ENCODE peak calls at places on chromosome 16, in four cellular contexts. One of them, this sample, is unnamed.

GRCh38 chr16:14489460-14489859 is 140.6 kb downstream of the PARN start:
- DNase-seq in lower lobe of right lung: no peak
- DNase-seq in CD4-positive, CD25-positive, alpha-beta regulatory T cell: no peak
- DNase-seq in naive thymus-derived CD4-positive, alpha-beta T cell: peak; percentile 8
- DNase-seq in this sample: no peak

GRCh38 chr16:23711785-23712184 is 1.2 kb downstream of the ERN2 start:
- DNase-seq in CD4-positive, CD25-positive, alpha-beta regulatory T cell: no peak
- DNase-seq in naive thymus-derived CD4-positive, alpha-beta T cell: no peak
- DNase-seq in lower lobe of right lung: no peak
- DNase-seq in this sample: no peak

GRCh38 chr16:7405166-7405565 is 72.5 kb downstream of the RBFOX1 start:
- DNase-seq in lower lobe of right lung: peak; percentile 80
- DNase-seq in CD4-positive, CD25-positive, alpha-beta regulatory T cell: no peak
- DNase-seq in naive thymus-derived CD4-positive, alpha-beta T cell: no peak
- DNase-seq in this sample: no peak

GRCh38 chr16:79898703-79899102 is 298.2 kb upstream of the MAF start:
- DNase-seq in lower lobe of right lung: no peak
- DNase-seq in CD4-positive, CD25-positive, alpha-beta regulatory T cell: no peak
- DNase-seq in naive thymus-derived CD4-positive, alpha-beta T cell: no peak
- DNase-seq in this sample: no peak

GRCh38 chr16:726438-727290 is at the start of the genes CCDC78 and HAGHL:
- DNase-seq in naive thymus-derived CD4-positive, alpha-beta T cell: no peak
- DNase-seq in CD4-positive, CD25-positive, alpha-beta regulatory T cell: peak; percentile 59
- DNase-seq in lower lobe of right lung: peak; percentile 75
- DNase-seq in this sample: peak; percentile 57

GRCh38 chr16:84874004-84874435 is 54.2 kb downstream of the CRISPLD2 start:
- DNase-seq in CD4-positive, CD25-positive, alpha-beta regulatory T cell: no peak
- DNase-seq in lower lobe of right lung: no peak
- DNase-seq in naive thymus-derived CD4-positive, alpha-beta T cell: no peak
- DNase-seq in this sample: no peak

GRCh38 chr16:3587547-3588110 is 10.4 kb upstream of the NLRC3 start:
- DNase-seq in CD4-positive, CD25-positive, alpha-beta regulatory T cell: no peak
- DNase-seq in lower lobe of right lung: peak; percentile 33
- DNase-seq in naive thymus-derived CD4-positive, alpha-beta T cell: no peak
- DNase-seq in this sample: no peak

GRCh38 chr16:30934827-30935557 is 11.6 kb downstream of the FBXL19 start:
- DNase-seq in CD4-positive, CD25-positive, alpha-beta regulatory T cell: no peak
- DNase-seq in naive thymus-derived CD4-positive, alpha-beta T cell: no peak
- DNase-seq in lower lobe of right lung: peak; percentile 69
- DNase-seq in this sample: no peak

GRCh38 chr16:30183961-30184429 is 593 bp downstream of the CORO1A start:
- DNase-seq in naive thymus-derived CD4-positive, alpha-beta T cell: peak; percentile 88
- DNase-seq in lower lobe of right lung: peak; percentile 63
- DNase-seq in CD4-positive, CD25-positive, alpha-beta regulatory T cell: peak; percentile 92
- DNase-seq in this sample: peak; percentile 93

GRCh38 chr16:85129846-85130706 is 17.8 kb upstream of the CIBAR2 start:
- DNase-seq in CD4-positive, CD25-positive, alpha-beta regulatory T cell: no peak
- DNase-seq in naive thymus-derived CD4-positive, alpha-beta T cell: no peak
- DNase-seq in lower lobe of right lung: no peak
- DNase-seq in this sample: no peak

GRCh38 chr16:79299154-79299799 is 301.3 kb downstream of the MAF start:
- DNase-seq in lower lobe of right lung: no peak
- DNase-seq in naive thymus-derived CD4-positive, alpha-beta T cell: no peak
- DNase-seq in CD4-positive, CD25-positive, alpha-beta regulatory T cell: no peak
- DNase-seq in this sample: no peak

GRCh38 chr16:72974142-72974769 is 73.7 kb downstream of the ZFHX3 start:
- DNase-seq in CD4-positive, CD25-positive, alpha-beta regulatory T cell: no peak
- DNase-seq in naive thymus-derived CD4-positive, alpha-beta T cell: no peak
- DNase-seq in lower lobe of right lung: no peak
- DNase-seq in this sample: no peak

GRCh38 chr16:89191033-89191900 is 9.1 kb downstream of the SLC22A31 start:
- DNase-seq in CD4-positive, CD25-positive, alpha-beta regulatory T cell: no peak
- DNase-seq in lower lobe of right lung: peak; percentile 52
- DNase-seq in naive thymus-derived CD4-positive, alpha-beta T cell: no peak
- DNase-seq in this sample: no peak

GRCh38 chr16:23554536-23554935 is 2.6 kb downstream of the EARS2 start:
- DNase-seq in lower lobe of right lung: peak; percentile 14
- DNase-seq in naive thymus-derived CD4-positive, alpha-beta T cell: no peak
- DNase-seq in CD4-positive, CD25-positive, alpha-beta regulatory T cell: no peak
- DNase-seq in this sample: no peak

GRCh38 chr16:77877712-77878111 is 89.3 kb downstream of the VAT1L start:
- DNase-seq in naive thymus-derived CD4-positive, alpha-beta T cell: no peak
- DNase-seq in CD4-positive, CD25-positive, alpha-beta regulatory T cell: no peak
- DNase-seq in lower lobe of right lung: no peak
- DNase-seq in this sample: no peak

GRCh38 chr16:58670946-58671583 is 13.5 kb downstream of the SLC38A7 start:
- DNase-seq in lower lobe of right lung: no peak
- DNase-seq in naive thymus-derived CD4-positive, alpha-beta T cell: no peak
- DNase-seq in CD4-positive, CD25-positive, alpha-beta regulatory T cell: no peak
- DNase-seq in this sample: no peak

GRCh38 chr16:15701975-15702970 is 52.2 kb downstream of the NDE1 start:
- DNase-seq in lower lobe of right lung: no peak
- DNase-seq in CD4-positive, CD25-positive, alpha-beta regulatory T cell: no peak
- DNase-seq in naive thymus-derived CD4-positive, alpha-beta T cell: no peak
- DNase-seq in this sample: no peak

GRCh38 chr16:89599451-89599858 is 14.0 kb upstream of the DPEP1 start:
- DNase-seq in lower lobe of right lung: no peak
- DNase-seq in CD4-positive, CD25-positive, alpha-beta regulatory T cell: no peak
- DNase-seq in naive thymus-derived CD4-positive, alpha-beta T cell: no peak
- DNase-seq in this sample: no peak

GRCh38 chr16:50166511-50167500 is 13.7 kb downstream of the TENT4B start:
- DNase-seq in naive thymus-derived CD4-positive, alpha-beta T cell: no peak
- DNase-seq in CD4-positive, CD25-positive, alpha-beta regulatory T cell: no peak
- DNase-seq in lower lobe of right lung: no peak
- DNase-seq in this sample: no peak

GRCh38 chr16:88969361-88969831 is 7.6 kb downstream of the CBFA2T3 start:
- DNase-seq in naive thymus-derived CD4-positive, alpha-beta T cell: no peak
- DNase-seq in CD4-positive, CD25-positive, alpha-beta regulatory T cell: no peak
- DNase-seq in lower lobe of right lung: peak; percentile 41
- DNase-seq in this sample: no peak

GRCh38 chr16:784431-784830 is 3.8 kb downstream of the RPUSD1 start:
- DNase-seq in naive thymus-derived CD4-positive, alpha-beta T cell: no peak
- DNase-seq in CD4-positive, CD25-positive, alpha-beta regulatory T cell: no peak
- DNase-seq in lower lobe of right lung: no peak
- DNase-seq in this sample: no peak

GRCh38 chr16:26019885-26020284 is 328.1 kb downstream of the HS3ST4 start:
- DNase-seq in naive thymus-derived CD4-positive, alpha-beta T cell: no peak
- DNase-seq in lower lobe of right lung: no peak
- DNase-seq in CD4-positive, CD25-positive, alpha-beta regulatory T cell: no peak
- DNase-seq in this sample: no peak

GRCh38 chr16:47731252-47731651 is 270.1 kb downstream of the PHKB start:
- DNase-seq in naive thymus-derived CD4-positive, alpha-beta T cell: no peak
- DNase-seq in CD4-positive, CD25-positive, alpha-beta regulatory T cell: no peak
- DNase-seq in lower lobe of right lung: no peak
- DNase-seq in this sample: no peak

GRCh38 chr16:78605548-78606097 is 506.2 kb downstream of the WWOX start:
- DNase-seq in naive thymus-derived CD4-positive, alpha-beta T cell: no peak
- DNase-seq in lower lobe of right lung: no peak
- DNase-seq in CD4-positive, CD25-positive, alpha-beta regulatory T cell: no peak
- DNase-seq in this sample: no peak

GRCh38 chr16:11639925-11640899 is 28.0 kb upstream of the SNN start:
- DNase-seq in CD4-positive, CD25-positive, alpha-beta regulatory T cell: no peak
- DNase-seq in lower lobe of right lung: peak; percentile 89
- DNase-seq in naive thymus-derived CD4-positive, alpha-beta T cell: no peak
- DNase-seq in this sample: no peak

GRCh38 chr16:27226476-27226875 is 23.1 kb downstream of the KDM8 start:
- DNase-seq in CD4-positive, CD25-positive, alpha-beta regulatory T cell: no peak
- DNase-seq in naive thymus-derived CD4-positive, alpha-beta T cell: no peak
- DNase-seq in lower lobe of right lung: peak; percentile 44
- DNase-seq in this sample: no peak

GRCh38 chr16:25135239-25135878 is 23.8 kb downstream of the LCMT1 start:
- DNase-seq in naive thymus-derived CD4-positive, alpha-beta T cell: no peak
- DNase-seq in lower lobe of right lung: no peak
- DNase-seq in CD4-positive, CD25-positive, alpha-beta regulatory T cell: no peak
- DNase-seq in this sample: no peak

GRCh38 chr16:54964239-54964638 is 33.6 kb downstream of the IRX5 start:
- DNase-seq in CD4-positive, CD25-positive, alpha-beta regulatory T cell: no peak
- DNase-seq in lower lobe of right lung: no peak
- DNase-seq in naive thymus-derived CD4-positive, alpha-beta T cell: no peak
- DNase-seq in this sample: no peak

DNA sequence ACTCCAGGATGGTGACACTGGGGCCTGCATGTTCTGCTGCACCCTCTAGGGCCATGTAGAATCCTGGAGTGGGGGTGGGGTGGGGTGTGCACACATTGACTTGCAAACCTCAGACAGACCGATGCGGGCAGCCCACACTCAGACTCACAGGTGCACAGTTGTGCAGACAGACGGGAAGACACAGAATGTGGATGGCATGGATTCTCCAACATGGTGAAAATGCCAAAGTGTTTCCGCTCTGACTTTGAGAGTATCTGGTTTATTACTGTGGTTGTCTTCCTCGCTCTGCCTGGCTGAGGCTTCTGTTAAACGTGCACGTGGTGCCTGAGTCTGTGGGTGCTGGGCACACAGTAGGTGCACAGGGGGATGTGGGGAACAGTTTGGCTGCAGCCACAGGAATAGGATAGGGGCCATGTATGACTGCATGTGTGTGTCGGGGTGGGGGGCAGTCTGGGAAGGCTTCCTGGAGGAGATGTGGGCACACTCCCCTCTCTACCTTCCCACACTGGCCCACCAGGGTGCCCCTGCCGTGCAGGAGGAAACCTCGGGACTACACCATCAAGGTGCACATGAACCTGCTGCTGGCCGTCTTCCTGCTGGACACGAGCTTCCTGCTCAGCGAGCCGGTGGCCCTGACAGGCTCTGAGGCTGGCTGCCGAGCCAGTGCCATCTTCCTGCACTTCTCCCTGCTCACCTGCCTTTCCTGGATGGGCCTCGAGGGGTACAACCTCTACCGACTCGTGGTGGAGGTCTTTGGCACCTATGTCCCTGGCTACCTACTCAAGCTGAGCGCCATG is 9.0 kb upstream of the ADGRG3 start:
- DNase-seq in CD4-positive, CD25-positive, alpha-beta regulatory T cell: no peak
- DNase-seq in lower lobe of right lung: no peak
- DNase-seq in naive thymus-derived CD4-positive, alpha-beta T cell: no peak
- DNase-seq in this sample: no peak
- H3K36me3 ChIP-seq in CD4-positive, CD25-positive, alpha-beta regulatory T cell: no peaks in the 10 kb centered on the region
- H3K36me3 ChIP-seq in lower lobe of right lung: peaks cover 67% of the 10 kb centered on the region
- H3K36me3 ChIP-seq in naive thymus-derived CD4-positive, alpha-beta T cell: no peaks in the 10 kb centered on the region
- H3K36me3 ChIP-seq in this sample: no peaks in the 10 kb centered on the region

GRCh38 chr16:75045424-75045823 is 46.6 kb downstream of the ZNRF1 start:
- DNase-seq in lower lobe of right lung: no peak
- DNase-seq in CD4-positive, CD25-positive, alpha-beta regulatory T cell: no peak
- DNase-seq in naive thymus-derived CD4-positive, alpha-beta T cell: no peak
- DNase-seq in this sample: no peak
- H3K27ac ChIP-seq in lower lobe of right lung: peak overlapping the region; percentile 18
- H3K27ac ChIP-seq in CD4-positive, CD25-positive, alpha-beta regulatory T cell: no peak overlapping the region
- H3K27ac ChIP-seq in naive thymus-derived CD4-positive, alpha-beta T cell: no peak overlapping the region
- H3K27ac ChIP-seq in this sample: no peak overlapping the region

DNA sequence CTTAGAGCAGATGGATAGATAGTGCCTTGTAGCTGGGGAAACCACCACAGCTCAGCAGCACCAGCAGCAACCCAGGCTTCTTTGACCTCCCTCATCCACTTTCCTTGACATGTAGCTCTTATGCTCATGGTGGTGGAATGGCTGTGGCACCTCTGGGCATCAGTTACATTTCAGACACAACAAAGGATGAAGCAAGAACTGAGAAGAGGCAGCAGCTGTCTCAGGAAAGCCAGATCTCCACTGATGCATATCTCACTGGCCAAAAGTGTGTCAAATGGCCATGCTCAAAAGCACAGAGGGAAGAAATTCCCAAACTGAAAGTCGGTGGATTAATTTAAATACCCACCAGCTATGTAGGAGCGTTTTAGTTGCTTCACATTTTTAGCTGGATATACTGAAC is 671.4 kb upstream of the SALL1 start:
- DNase-seq in CD4-positive, CD25-positive, alpha-beta regulatory T cell: no peak
- DNase-seq in naive thymus-derived CD4-positive, alpha-beta T cell: no peak
- DNase-seq in lower lobe of right lung: no peak
- DNase-seq in this sample: no peak
- H3K36me3 ChIP-seq in CD4-positive, CD25-positive, alpha-beta regulatory T cell: no peaks in the 10 kb centered on the region
- H3K36me3 ChIP-seq in naive thymus-derived CD4-positive, alpha-beta T cell: no peaks in the 10 kb centered on the region
- H3K36me3 ChIP-seq in lower lobe of right lung: no peaks in the 10 kb centered on the region
- H3K36me3 ChIP-seq in this sample: no peaks in the 10 kb centered on the region

GRCh38 chr16:2340564-2341455 is at the start of gene ABCA3:
- DNase-seq in CD4-positive, CD25-positive, alpha-beta regulatory T cell: peak; percentile 91
- DNase-seq in naive thymus-derived CD4-positive, alpha-beta T cell: peak; percentile 96
- DNase-seq in lower lobe of right lung: peak; percentile 94
- DNase-seq in this sample: peak; percentile 85
- H3K27ac ChIP-seq in CD4-positive, CD25-positive, alpha-beta regulatory T cell: no peak within 1 kb of the TSS
- H3K27ac ChIP-seq in naive thymus-derived CD4-positive, alpha-beta T cell: peak within 1 kb of the TSS; percentile 15
- H3K27ac ChIP-seq in lower lobe of right lung: peak within 1 kb of the TSS; percentile 81
- H3K27ac ChIP-seq in this sample: no peak within 1 kb of the TSS

GRCh38 chr16:87333581-87334331 is 16.6 kb upstream of the C16orf95 start:
- DNase-seq in naive thymus-derived CD4-positive, alpha-beta T cell: no peak
- DNase-seq in lower lobe of right lung: no peak
- DNase-seq in CD4-positive, CD25-positive, alpha-beta regulatory T cell: no peak
- DNase-seq in this sample: no peak

GRCh38 chr16:87335968-87336849 is 19.0 kb upstream of the C16orf95 start:
- DNase-seq in lower lobe of right lung: no peak
- DNase-seq in naive thymus-derived CD4-positive, alpha-beta T cell: no peak
- DNase-seq in CD4-positive, CD25-positive, alpha-beta regulatory T cell: no peak
- DNase-seq in this sample: no peak

GRCh38 chr16:87336850-87337240 is 19.7 kb upstream of the C16orf95 start:
- DNase-seq in naive thymus-derived CD4-positive, alpha-beta T cell: no peak
- DNase-seq in CD4-positive, CD25-positive, alpha-beta regulatory T cell: no peak
- DNase-seq in lower lobe of right lung: no peak
- DNase-seq in this sample: no peak

GRCh38 chr16:87334611-87335305 is 17.6 kb upstream of the C16orf95 start:
- DNase-seq in lower lobe of right lung: no peak
- DNase-seq in naive thymus-derived CD4-positive, alpha-beta T cell: no peak
- DNase-seq in CD4-positive, CD25-positive, alpha-beta regulatory T cell: no peak
- DNase-seq in this sample: no peak

GRCh38 chr16:87335306-87335967 is 18.2 kb upstream of the C16orf95 start:
- DNase-seq in naive thymus-derived CD4-positive, alpha-beta T cell: no peak
- DNase-seq in CD4-positive, CD25-positive, alpha-beta regulatory T cell: no peak
- DNase-seq in lower lobe of right lung: no peak
- DNase-seq in this sample: no peak
- H3K36me3 ChIP-seq in naive thymus-derived CD4-positive, alpha-beta T cell: peaks cover 10% of the 10 kb centered on the region
- H3K36me3 ChIP-seq in CD4-positive, CD25-positive, alpha-beta regulatory T cell: peaks cover 36% of the 10 kb centered on the region
- H3K36me3 ChIP-seq in lower lobe of right lung: peaks cover 84% of the 10 kb centered on the region
- H3K36me3 ChIP-seq in this sample: peaks cover 36% of the 10 kb centered on the region

GRCh38 chr16:70721202-70721963 is 35.5 kb upstream of the MTSS2 start:
- DNase-seq in naive thymus-derived CD4-positive, alpha-beta T cell: no peak
- DNase-seq in lower lobe of right lung: no peak
- DNase-seq in CD4-positive, CD25-positive, alpha-beta regulatory T cell: no peak
- DNase-seq in this sample: no peak
- H3K27ac ChIP-seq in naive thymus-derived CD4-positive, alpha-beta T cell: no peak overlapping the region
- H3K27ac ChIP-seq in lower lobe of right lung: no peak overlapping the region
- H3K27ac ChIP-seq in CD4-positive, CD25-positive, alpha-beta regulatory T cell: no peak overlapping the region
- H3K27ac ChIP-seq in this sample: no peak overlapping the region

GRCh38 chr16:67234180-67234597 is 7.3 kb downstream of the TMEM208 start:
- DNase-seq in naive thymus-derived CD4-positive, alpha-beta T cell: no peak
- DNase-seq in CD4-positive, CD25-positive, alpha-beta regulatory T cell: no peak
- DNase-seq in lower lobe of right lung: no peak
- DNase-seq in this sample: no peak
- H3K36me3 ChIP-seq in naive thymus-derived CD4-positive, alpha-beta T cell: peaks cover 4% of the 10 kb centered on the region
- H3K36me3 ChIP-seq in CD4-positive, CD25-positive, alpha-beta regulatory T cell: peaks cover 61% of the 10 kb centered on the region
- H3K36me3 ChIP-seq in lower lobe of right lung: peaks cover 100% of the 10 kb centered on the region
- H3K36me3 ChIP-seq in this sample: peaks cover 49% of the 10 kb centered on the region

This sample was measured in CD4-positive, alpha-beta memory T cell.